ENCODE peak calls at places on chromosome 13, in nine cellular contexts. One of them, this sample, is unnamed.

GRCh38 chr13:34833562-34834182 is 108.4 kb upstream of the NBEA start:
- DNase-seq in esophagus squamous epithelium: no peak
- DNase-seq in OCI-LY7: peak; percentile 1
- DNase-seq in fibroblast of mammary gland: no peak
- DNase-seq in AG09309: no peak
- DNase-seq in lung: no peak
- DNase-seq in endothelial cell: no peak
- DNase-seq in nephron progenitor cell: no peak
- DNase-seq in omental fat pad: no peak
- DNase-seq in this sample: no peak

GRCh38 chr13:112634102-112634501 is 46.1 kb upstream of the TUBGCP3 start:
- DNase-seq in omental fat pad: no peak
- DNase-seq in AG09309: no peak
- DNase-seq in nephron progenitor cell: no peak
- DNase-seq in fibroblast of mammary gland: no peak
- DNase-seq in lung: no peak
- DNase-seq in OCI-LY7: no peak
- DNase-seq in esophagus squamous epithelium: no peak
- DNase-seq in endothelial cell: no peak
- DNase-seq in this sample: no peak

GRCh38 chr13:112968910-112969691 is at the start of gene MCF2L:
- DNase-seq in omental fat pad: no peak
- DNase-seq in fibroblast of mammary gland: peak; percentile 37
- DNase-seq in OCI-LY7: peak; percentile 70
- DNase-seq in lung: peak; percentile 41
- DNase-seq in endothelial cell: no peak
- DNase-seq in AG09309: no peak
- DNase-seq in esophagus squamous epithelium: no peak
- DNase-seq in nephron progenitor cell: peak; percentile 56
- DNase-seq in this sample: peak; percentile 67

GRCh38 chr13:31009166-31009565 is 76.7 kb downstream of the TEX26 start:
- DNase-seq in AG09309: no peak
- DNase-seq in OCI-LY7: no peak
- DNase-seq in fibroblast of mammary gland: peak; percentile 34
- DNase-seq in omental fat pad: no peak
- DNase-seq in nephron progenitor cell: no peak
- DNase-seq in esophagus squamous epithelium: no peak
- DNase-seq in endothelial cell: no peak
- DNase-seq in lung: no peak
- DNase-seq in this sample: no peak

GRCh38 chr13:102580552-102581169 is 16.1 kb upstream of the TPP2 start:
- DNase-seq in fibroblast of mammary gland: peak; percentile 84
- DNase-seq in esophagus squamous epithelium: no peak
- DNase-seq in endothelial cell: peak; percentile 33
- DNase-seq in nephron progenitor cell: peak; percentile 23
- DNase-seq in lung: no peak
- DNase-seq in OCI-LY7: peak; percentile 59
- DNase-seq in AG09309: peak; percentile 45
- DNase-seq in omental fat pad: no peak
- DNase-seq in this sample: peak; percentile 49

GRCh38 chr13:19862511-19863313 is 737 bp downstream of the ZMYM5 start:
- DNase-seq in esophagus squamous epithelium: no peak
- DNase-seq in omental fat pad: no peak
- DNase-seq in endothelial cell: no peak
- DNase-seq in OCI-LY7: peak; percentile 65
- DNase-seq in fibroblast of mammary gland: peak; percentile 31
- DNase-seq in nephron progenitor cell: no peak
- DNase-seq in lung: peak; percentile 35
- DNase-seq in AG09309: no peak
- DNase-seq in this sample: peak; percentile 50

GRCh38 chr13:111472559-111473460 is 152.4 kb downstream of the TEX29 start:
- DNase-seq in omental fat pad: no peak
- DNase-seq in endothelial cell: no peak
- DNase-seq in fibroblast of mammary gland: no peak
- DNase-seq in esophagus squamous epithelium: no peak
- DNase-seq in OCI-LY7: no peak
- DNase-seq in nephron progenitor cell: no peak
- DNase-seq in lung: no peak
- DNase-seq in AG09309: no peak
- DNase-seq in this sample: no peak

GRCh38 chr13:30848332-30849027 is 57.6 kb upstream of the MEDAG start:
- DNase-seq in OCI-LY7: no peak
- DNase-seq in fibroblast of mammary gland: no peak
- DNase-seq in esophagus squamous epithelium: no peak
- DNase-seq in nephron progenitor cell: no peak
- DNase-seq in AG09309: no peak
- DNase-seq in endothelial cell: no peak
- DNase-seq in omental fat pad: no peak
- DNase-seq in lung: no peak
- DNase-seq in this sample: no peak

GRCh38 chr13:80599765-80600164 is 258.8 kb upstream of the SPRY2 start:
- DNase-seq in nephron progenitor cell: no peak
- DNase-seq in AG09309: no peak
- DNase-seq in omental fat pad: no peak
- DNase-seq in esophagus squamous epithelium: no peak
- DNase-seq in lung: no peak
- DNase-seq in fibroblast of mammary gland: peak; percentile 28
- DNase-seq in OCI-LY7: no peak
- DNase-seq in endothelial cell: no peak
- DNase-seq in this sample: no peak

GRCh38 chr13:80603351-80603750 is 262.4 kb upstream of the SPRY2 start:
- DNase-seq in omental fat pad: no peak
- DNase-seq in nephron progenitor cell: no peak
- DNase-seq in endothelial cell: no peak
- DNase-seq in OCI-LY7: no peak
- DNase-seq in AG09309: no peak
- DNase-seq in esophagus squamous epithelium: no peak
- DNase-seq in fibroblast of mammary gland: peak; percentile 51
- DNase-seq in lung: no peak
- DNase-seq in this sample: no peak

GRCh38 chr13:80605007-80605406 is 264.1 kb upstream of the SPRY2 start:
- DNase-seq in lung: no peak
- DNase-seq in AG09309: no peak
- DNase-seq in omental fat pad: no peak
- DNase-seq in nephron progenitor cell: no peak
- DNase-seq in esophagus squamous epithelium: no peak
- DNase-seq in OCI-LY7: no peak
- DNase-seq in endothelial cell: no peak
- DNase-seq in fibroblast of mammary gland: no peak
- DNase-seq in this sample: no peak

GRCh38 chr13:80605743-80606142 is 264.8 kb upstream of the SPRY2 start:
- DNase-seq in esophagus squamous epithelium: no peak
- DNase-seq in nephron progenitor cell: no peak
- DNase-seq in AG09309: no peak
- DNase-seq in lung: no peak
- DNase-seq in fibroblast of mammary gland: no peak
- DNase-seq in endothelial cell: no peak
- DNase-seq in omental fat pad: no peak
- DNase-seq in OCI-LY7: no peak
- DNase-seq in this sample: no peak

GRCh38 chr13:80604094-80604493 is 263.2 kb upstream of the SPRY2 start:
- DNase-seq in endothelial cell: no peak
- DNase-seq in omental fat pad: no peak
- DNase-seq in AG09309: no peak
- DNase-seq in lung: no peak
- DNase-seq in nephron progenitor cell: no peak
- DNase-seq in OCI-LY7: no peak
- DNase-seq in fibroblast of mammary gland: peak; percentile 39
- DNase-seq in esophagus squamous epithelium: no peak
- DNase-seq in this sample: no peak
- TF ChIP-seq CTCF in endothelial cell: no peak
- TF ChIP-seq CTCF in omental fat pad: no peak
- TF ChIP-seq CTCF in AG09309: no peak
- TF ChIP-seq CTCF in lung: no peak
- TF ChIP-seq CTCF in nephron progenitor cell: no peak
- TF ChIP-seq CTCF in OCI-LY7: no peak
- TF ChIP-seq CTCF in fibroblast of mammary gland: peak; percentile 31
- TF ChIP-seq CTCF in esophagus squamous epithelium: no peak
- TF ChIP-seq CTCF in this sample: no peak

GRCh38 chr13:73365681-73366080 is 306.9 kb downstream of the KLF5 start:
- DNase-seq in lung: no peak
- DNase-seq in AG09309: no peak
- DNase-seq in esophagus squamous epithelium: no peak
- DNase-seq in endothelial cell: no peak
- DNase-seq in omental fat pad: no peak
- DNase-seq in OCI-LY7: no peak
- DNase-seq in fibroblast of mammary gland: no peak
- DNase-seq in nephron progenitor cell: no peak
- DNase-seq in this sample: no peak
- TF ChIP-seq CTCF in lung: no peak
- TF ChIP-seq CTCF in AG09309: no peak
- TF ChIP-seq CTCF in esophagus squamous epithelium: no peak
- TF ChIP-seq CTCF in endothelial cell: no peak
- TF ChIP-seq CTCF in omental fat pad: no peak
- TF ChIP-seq CTCF in OCI-LY7: no peak
- TF ChIP-seq CTCF in fibroblast of mammary gland: no peak
- TF ChIP-seq CTCF in nephron progenitor cell: no peak
- TF ChIP-seq CTCF in this sample: no peak

GRCh38 chr13:73251866-73252265 is 193.1 kb downstream of the KLF5 start:
- DNase-seq in omental fat pad: no peak
- DNase-seq in AG09309: no peak
- DNase-seq in endothelial cell: no peak
- DNase-seq in esophagus squamous epithelium: no peak
- DNase-seq in fibroblast of mammary gland: no peak
- DNase-seq in nephron progenitor cell: no peak
- DNase-seq in lung: no peak
- DNase-seq in OCI-LY7: no peak
- DNase-seq in this sample: no peak

GRCh38 chr13:73245271-73245670 is 186.5 kb downstream of the KLF5 start:
- DNase-seq in fibroblast of mammary gland: no peak
- DNase-seq in omental fat pad: no peak
- DNase-seq in nephron progenitor cell: no peak
- DNase-seq in endothelial cell: no peak
- DNase-seq in AG09309: no peak
- DNase-seq in esophagus squamous epithelium: no peak
- DNase-seq in lung: no peak
- DNase-seq in OCI-LY7: no peak
- DNase-seq in this sample: no peak

GRCh38 chr13:73250061-73250460 is 191.3 kb downstream of the KLF5 start:
- DNase-seq in fibroblast of mammary gland: no peak
- DNase-seq in omental fat pad: no peak
- DNase-seq in esophagus squamous epithelium: no peak
- DNase-seq in nephron progenitor cell: no peak
- DNase-seq in OCI-LY7: no peak
- DNase-seq in AG09309: no peak
- DNase-seq in lung: no peak
- DNase-seq in endothelial cell: no peak
- DNase-seq in this sample: no peak

GRCh38 chr13:73248154-73248553 is 189.3 kb downstream of the KLF5 start:
- DNase-seq in nephron progenitor cell: no peak
- DNase-seq in omental fat pad: no peak
- DNase-seq in OCI-LY7: no peak
- DNase-seq in AG09309: no peak
- DNase-seq in fibroblast of mammary gland: no peak
- DNase-seq in endothelial cell: no peak
- DNase-seq in esophagus squamous epithelium: no peak
- DNase-seq in lung: no peak
- DNase-seq in this sample: no peak

GRCh38 chr13:73248711-73249580 is 190.1 kb downstream of the KLF5 start:
- DNase-seq in esophagus squamous epithelium: no peak
- DNase-seq in AG09309: no peak
- DNase-seq in OCI-LY7: no peak
- DNase-seq in lung: peak; percentile 60
- DNase-seq in omental fat pad: no peak
- DNase-seq in endothelial cell: no peak
- DNase-seq in fibroblast of mammary gland: no peak
- DNase-seq in nephron progenitor cell: no peak
- DNase-seq in this sample: no peak
- TF ChIP-seq CTCF in esophagus squamous epithelium: no peak
- TF ChIP-seq CTCF in AG09309: no peak
- TF ChIP-seq CTCF in OCI-LY7: no peak
- TF ChIP-seq CTCF in lung: no peak
- TF ChIP-seq CTCF in omental fat pad: no peak
- TF ChIP-seq CTCF in endothelial cell: no peak
- TF ChIP-seq CTCF in fibroblast of mammary gland: no peak
- TF ChIP-seq CTCF in nephron progenitor cell: no peak
- TF ChIP-seq CTCF in this sample: no peak

GRCh38 chr13:101453784-101454201 is 1.3 kb downstream of the ITGBL1 start:
- DNase-seq in fibroblast of mammary gland: no peak
- DNase-seq in esophagus squamous epithelium: no peak
- DNase-seq in nephron progenitor cell: no peak
- DNase-seq in OCI-LY7: no peak
- DNase-seq in omental fat pad: no peak
- DNase-seq in AG09309: no peak
- DNase-seq in endothelial cell: peak; percentile 18
- DNase-seq in lung: peak; percentile 32
- DNase-seq in this sample: peak; percentile 19
- TF ChIP-seq CTCF in fibroblast of mammary gland: no peak
- TF ChIP-seq CTCF in esophagus squamous epithelium: peak; percentile 44
- TF ChIP-seq CTCF in nephron progenitor cell: no peak
- TF ChIP-seq CTCF in OCI-LY7: no peak
- TF ChIP-seq CTCF in omental fat pad: no peak
- TF ChIP-seq CTCF in AG09309: peak; percentile 20
- TF ChIP-seq CTCF in endothelial cell: no peak
- TF ChIP-seq CTCF in lung: no peak
- TF ChIP-seq CTCF in this sample: no peak

This sample was measured in GM20000.